ENCODE peak calls at places on chromosomes 5 and 9, in ten cellular contexts. K, Z, V, G, S, R, D, A, L and W are unnamed samples. For H3K27me3, the result is how much of the 10 kb centered on the place peaks cover.

GRCh38 chr5:178381206-178381605 is 148.6 kb upstream of the PHYKPL start:
- DNase-seq in K (no peak), Z (no peak), V (no peak), G (no peak), S (no peak), R (no peak), D (no peak), A (no peak), L (no peak), W (no peak)

GRCh38 chr5:149907828-149908227 is 36.8 kb downstream of the PDE6A start:
- DNase-seq in K (no peak), Z (no peak), V (no peak), G (no peak), S (no peak), R (no peak), D (no peak), A (no peak), L (no peak), W (no peak)

GRCh38 chr9:96331236-96331947 is 29.4 kb upstream of the HSD17B3 start:
- DNase-seq in K (no peak), Z (no peak), V (no peak), G (peak), S (no peak), R (no peak), D (no peak), A (peak), L (no peak), W (no peak)

GRCh38 chr5:23996525-23996924 is 489.1 kb downstream of the PRDM9 start:
- DNase-seq in K (no peak), Z (no peak), V (no peak), G (no peak), S (no peak), R (no peak), D (no peak), A (no peak), L (no peak), W (no peak)

GRCh38 chr9:74887041-74887980 is at the start of gene TRPM6:
- DNase-seq in K (peak), Z (peak), V (peak), G (peak), S (peak), R (peak), D (peak), A (peak), L (peak), W (peak)

GRCh38 chr9:133252301-133252776 is 22.7 kb downstream of the ABO start:
- DNase-seq in K (no peak), Z (no peak), V (no peak), G (peak), S (no peak), R (peak), D (no peak), A (peak), L (no peak), W (peak)

GRCh38 chr5:57216714-57217113 is 42.9 kb downstream of the GPBP1 start:
- DNase-seq in K (no peak), Z (no peak), V (no peak), G (peak), S (no peak), R (no peak), D (no peak), A (peak), L (no peak), W (no peak)

GRCh38 chr5:1444361-1445189 is 665 bp downstream of the SLC6A3 start:
- DNase-seq in K (peak), Z (no peak), V (no peak), G (no peak), S (no peak), R (no peak), D (no peak), A (no peak), L (peak), W (no peak)

GRCh38 chr5:142876817-142877216 is 106.6 kb downstream of the ARHGAP26 start:
- DNase-seq in K (no peak), Z (no peak), V (no peak), G (no peak), S (no peak), R (no peak), D (no peak), A (no peak), L (no peak), W (no peak)

GRCh38 chr9:93123561-93124283 is 10.3 kb downstream of the NINJ1 start:
- DNase-seq in K (peak), Z (no peak), V (peak), G (no peak), S (no peak), R (peak), D (no peak), A (no peak), L (no peak), W (no peak)

GRCh38 chr5:141597394-141597793 is 21.4 kb downstream of the DIAPH1 start:
- DNase-seq in K (no peak), Z (no peak), V (no peak), G (peak), S (no peak), R (no peak), D (no peak), A (peak), L (no peak), W (no peak)

GRCh38 chr9:136062657-136063439 is 32.2 kb downstream of the NACC2 start:
- DNase-seq in K (peak), Z (no peak), V (no peak), G (no peak), S (no peak), R (no peak), D (no peak), A (no peak), L (no peak), W (no peak)

GRCh38 chr9:136544549-136545064 is 1.2 kb downstream of the NOTCH1 start:
- DNase-seq in K (peak), Z (peak), V (no peak), G (peak), S (no peak), R (peak), D (peak), A (peak), L (peak), W (no peak)

GRCh38 chr5:958701-959571 is 49.7 kb upstream of the NKD2 start:
- DNase-seq in K (peak), Z (peak), V (no peak), G (peak), S (peak), R (peak), D (no peak), A (peak), L (no peak), W (peak)

GRCh38 chr5:150301170-150301505 is 1.6 kb downstream of the ARSI start:
- DNase-seq in K (no peak), Z (no peak), V (no peak), G (no peak), S (no peak), R (no peak), D (peak), A (no peak), L (peak), W (no peak)

GRCh38 chr5:136040746-136041415 is 12.1 kb downstream of the TGFBI start:
- DNase-seq in K (no peak), Z (no peak), V (no peak), G (peak), S (no peak), R (no peak), D (peak), A (no peak), L (no peak), W (no peak)

GRCh38 chr5:37424441-37424840 is 45.3 kb downstream of the WDR70 start:
- DNase-seq in K (no peak), Z (no peak), V (no peak), G (peak), S (no peak), R (no peak), D (no peak), A (no peak), L (no peak), W (no peak)

GRCh38 chr5:10194083-10194482 is 55.6 kb downstream of the ATPSCKMT start:
- DNase-seq in K (no peak), Z (no peak), V (no peak), G (no peak), S (no peak), R (no peak), D (no peak), A (no peak), L (no peak), W (no peak)

GRCh38 chr9:20315672-20316071 is 306.6 kb downstream of the MLLT3 start:
- DNase-seq in K (no peak), Z (no peak), V (no peak), G (peak), S (peak), R (no peak), D (no peak), A (peak), L (no peak), W (no peak)

GRCh38 chr9:3708751-3709150 is 182.9 kb upstream of the RFX3 start:
- DNase-seq in K (no peak), Z (no peak), V (no peak), G (peak), S (no peak), R (no peak), D (no peak), A (peak), L (no peak), W (no peak)

GRCh38 chr9:21015122-21015815 is 16.2 kb downstream of the HACD4 start:
- DNase-seq in K (no peak), Z (no peak), V (no peak), G (no peak), S (no peak), R (no peak), D (no peak), A (no peak), L (peak), W (no peak)

GRCh38 chr5:179328291-179328690 is 17.0 kb downstream of the ADAMTS2 start:
- DNase-seq in K (peak), Z (no peak), V (no peak), G (no peak), S (no peak), R (peak), D (no peak), A (no peak), L (no peak), W (no peak)

GRCh38 chr5:132203916-132204315 is 23.7 kb downstream of the P4HA2 start:
- DNase-seq in K (no peak), Z (no peak), V (no peak), G (no peak), S (no peak), R (no peak), D (no peak), A (no peak), L (no peak), W (no peak)

DNA sequence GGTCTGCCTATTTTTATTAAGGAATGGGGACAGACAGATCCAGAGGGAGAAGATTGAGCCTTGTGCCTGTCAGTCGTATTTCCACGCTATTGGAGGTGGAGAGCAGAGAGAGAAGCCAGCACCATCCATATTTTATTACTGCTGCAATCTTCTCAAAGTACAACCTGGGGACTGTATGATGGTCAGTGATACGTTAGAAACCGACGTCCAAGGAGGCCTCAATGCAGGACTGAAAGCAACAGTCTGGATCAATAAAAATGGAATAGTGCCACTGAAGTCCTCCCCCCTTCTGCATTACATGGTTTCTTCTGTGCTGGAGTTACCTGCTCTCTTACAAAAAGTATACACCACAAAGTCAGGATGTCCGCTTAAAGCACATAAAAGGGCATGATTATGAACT is 21.9 kb upstream of the DTWD2 start:
- DNase-seq in K (no peak), Z (no peak), V (no peak), G (no peak), S (no peak), R (no peak), D (no peak), A (no peak), L (no peak), W (no peak)
- H3K27me3 ChIP-seq in K (under half), Z (under half), V (under half), G (under half), S (under half), R (under half), D (under half), A (under half), L (under half), W (under half)

DNA sequence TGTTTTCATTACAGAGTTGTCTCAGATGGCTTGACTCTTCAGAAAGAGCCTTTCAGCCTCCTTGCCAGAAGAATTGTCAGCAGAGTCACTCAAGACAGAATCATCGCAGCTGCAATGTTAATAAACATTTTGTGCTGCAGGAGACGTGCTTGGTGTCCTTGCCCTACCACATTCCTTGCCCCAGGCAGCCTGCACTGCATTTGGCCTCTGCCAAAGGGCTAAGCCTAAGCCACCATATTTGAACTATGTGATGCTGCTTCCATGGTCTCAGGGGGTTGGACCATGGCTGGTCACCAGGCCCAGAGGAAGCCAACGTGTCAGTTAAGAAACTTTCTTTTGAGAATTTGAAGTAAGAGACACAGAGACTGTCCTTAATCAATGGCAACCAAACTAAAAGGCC is 145.4 kb downstream of the ACTL7B start:
- DNase-seq in K (no peak), Z (no peak), V (no peak), G (no peak), S (no peak), R (no peak), D (no peak), A (no peak), L (no peak), W (peak)
- TF ChIP-seq CTCF in K (no peak), Z (no peak), V (no peak), G (no peak), S (no peak), R (no peak), D (no peak), A (no peak), L (no peak), W (no peak)

GRCh38 chr5:85268194-85268593 is 883.5 kb upstream of the EDIL3 start:
- DNase-seq in K (no peak), Z (no peak), V (no peak), G (no peak), S (no peak), R (no peak), D (no peak), A (no peak), L (no peak), W (no peak)

GRCh38 chr5:85263125-85263524 is 878.4 kb upstream of the EDIL3 start:
- DNase-seq in K (no peak), Z (no peak), V (no peak), G (no peak), S (no peak), R (no peak), D (no peak), A (no peak), L (no peak), W (no peak)

DNA sequence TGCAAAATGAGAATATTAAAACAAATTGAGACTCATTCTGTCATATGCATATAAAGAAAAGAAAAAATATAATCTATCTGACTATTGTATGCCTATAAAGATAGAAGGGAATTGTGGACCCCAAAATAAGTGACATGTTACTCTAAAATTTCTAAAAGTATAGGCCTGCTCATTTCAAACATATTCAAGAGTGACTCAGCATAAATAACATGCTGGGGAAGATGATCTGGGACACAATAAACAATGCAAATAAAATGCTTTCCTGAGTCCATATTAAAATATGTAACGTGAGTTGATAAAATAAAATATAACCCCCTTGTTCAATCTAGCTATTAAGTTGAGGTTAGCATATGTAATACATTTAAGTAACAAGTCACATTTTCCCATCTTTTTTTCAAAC is 882.0 kb upstream of the EDIL3 start:
- DNase-seq in K (no peak), Z (no peak), V (no peak), G (no peak), S (no peak), R (no peak), D (no peak), A (no peak), L (no peak), W (no peak)
- H3K4me3 ChIP-seq in K (no peak), Z (no peak), V (no peak), G (no peak), S (no peak), R (no peak), D (no peak), A (no peak), L (no peak), W (no peak)

GRCh38 chr5:176790921-176791320 is 19.4 kb upstream of the UNC5A start:
- DNase-seq in K (no peak), Z (no peak), V (no peak), G (no peak), S (no peak), R (no peak), D (no peak), A (no peak), L (no peak), W (no peak)
- H3K27me3 ChIP-seq in K (under half), Z (half or more), V (under half), G (under half), S (under half), R (half or more), D (under half), A (under half), L (under half), W (under half)